ENCODE peak calls at places on chromosomes 3 and 15, in nine cellular contexts. A is endothelial cell of umbilical vein, B is PC-3, R is IMR-90, P is psoas muscle, J is body of pancreas, Z is A549, D is left ventricle myocardium inferior, L is right atrium auricular region. C is an unnamed sample. For H3K4me1, the result is how much of the 10 kb centered on the place peaks cover.

GRCh38 chr3:76369170-76369569 is 583.8 kb upstream of the ZNF717 start:
- DNase-seq in B (peak), R (peak), Z (no peak), D (no peak), J (no peak), L (no peak), P (no peak), A (no peak), C (no peak)

GRCh38 chr3:124671123-124671522 is 59.1 kb upstream of the UMPS start:
- DNase-seq in B (no peak), Z (no peak), R (no peak), L (no peak), P (no peak), J (no peak), D (no peak), A (no peak), C (peak)

GRCh38 chr15:29124581-29125381 is 144.8 kb downstream of the NSMCE3 start:
- DNase-seq in R (peak), A (no peak), L (no peak), B (peak), J (no peak), P (no peak), Z (no peak), D (peak), C (no peak)

GRCh38 chr15:82809308-82810060 is at the start of gene WHAMM:
- DNase-seq in L (peak), J (peak), R (peak), D (peak), Z (peak), P (peak), A (peak), B (peak), C (peak)

GRCh38 chr3:47057212-47057671 is 77.8 kb downstream of the NBEAL2 start:
- DNase-seq in B (no peak), J (no peak), D (no peak), A (no peak), Z (no peak), L (no peak), P (no peak), R (peak), C (no peak)

GRCh38 chr3:119326976-119327375 is 32.8 kb downstream of the ARHGAP31 start:
- DNase-seq in L (no peak), R (no peak), P (no peak), A (no peak), J (no peak), B (no peak), D (no peak), Z (no peak), C (no peak)

GRCh38 chr3:15875016-15875689 is 77.4 kb upstream of the ANKRD28 start:
- DNase-seq in D (no peak), B (peak), A (no peak), J (no peak), Z (no peak), P (no peak), L (no peak), R (peak), C (no peak)

GRCh38 chr3:40875581-40875980 is 323.7 kb upstream of the CTNNB1 start:
- DNase-seq in J (no peak), R (no peak), Z (no peak), L (no peak), P (no peak), D (no peak), A (no peak), B (no peak), C (no peak)

GRCh38 chr15:49314729-49315128 is 108.3 kb upstream of the FGF7 start:
- DNase-seq in P (peak), Z (no peak), L (no peak), D (peak), A (no peak), B (no peak), J (no peak), R (no peak), C (no peak)

GRCh38 chr3:175430975-175431374 is 571.8 kb downstream of the NAALADL2 start:
- DNase-seq in L (no peak), B (no peak), Z (no peak), J (no peak), P (no peak), A (no peak), R (no peak), D (no peak), C (no peak)

GRCh38 chr3:184597783-184598182 is 36.2 kb downstream of the EPHB3 start:
- DNase-seq in Z (no peak), R (no peak), B (no peak), D (peak), A (no peak), L (no peak), J (peak), P (no peak), C (no peak)

GRCh38 chr3:156964562-156964961 is 138.4 kb downstream of the LEKR1 start:
- DNase-seq in A (no peak), J (no peak), D (no peak), B (no peak), L (no peak), P (no peak), Z (no peak), R (peak), C (no peak)

GRCh38 chr3:138081371-138082084 is 33.9 kb downstream of the DZIP1L start:
- DNase-seq in R (peak), D (no peak), A (no peak), J (no peak), Z (no peak), B (no peak), P (no peak), L (no peak), C (no peak)

GRCh38 chr15:59812185-59812870 is 123.2 kb upstream of the BNIP2 start:
- DNase-seq in R (no peak), P (no peak), J (no peak), L (no peak), Z (no peak), A (no peak), D (no peak), B (no peak), C (no peak)

GRCh38 chr3:123338021-123338619 is 110.8 kb downstream of the ADCY5 start:
- DNase-seq in L (no peak), Z (no peak), R (no peak), A (no peak), B (no peak), J (peak), P (no peak), D (peak), C (no peak)

GRCh38 chr3:172103724-172104123 is 64.3 kb downstream of the FNDC3B start:
- DNase-seq in J (no peak), P (no peak), Z (no peak), L (no peak), R (peak), B (no peak), A (no peak), D (no peak), C (no peak)

GRCh38 chr3:112303811-112304325 is 9.9 kb upstream of the SLC9C1 start:
- DNase-seq in B (no peak), Z (no peak), P (no peak), A (peak), D (no peak), L (no peak), J (no peak), R (peak), C (peak)

GRCh38 chr15:55991841-55992768 is 1.3 kb downstream of the NEDD4 start:
- DNase-seq in Z (no peak), B (no peak), R (no peak), P (no peak), A (peak), J (no peak), L (no peak), D (no peak), C (no peak)

GRCh38 chr3:43423142-43423541 is 136.8 kb downstream of the SNRK start:
- DNase-seq in L (no peak), R (peak), J (peak), B (peak), A (no peak), Z (no peak), D (peak), P (peak), C (no peak)

GRCh38 chr15:76180321-76180720 is 120.5 kb downstream of the TMEM266 start:
- DNase-seq in A (no peak), J (no peak), P (no peak), Z (no peak), B (no peak), D (no peak), R (no peak), L (no peak), C (no peak)
- H3K4me3 ChIP-seq in A (no peak), J (no peak), P (no peak), Z (no peak), B (no peak), D (no peak), R (no peak), L (no peak), C (no peak)

DNA sequence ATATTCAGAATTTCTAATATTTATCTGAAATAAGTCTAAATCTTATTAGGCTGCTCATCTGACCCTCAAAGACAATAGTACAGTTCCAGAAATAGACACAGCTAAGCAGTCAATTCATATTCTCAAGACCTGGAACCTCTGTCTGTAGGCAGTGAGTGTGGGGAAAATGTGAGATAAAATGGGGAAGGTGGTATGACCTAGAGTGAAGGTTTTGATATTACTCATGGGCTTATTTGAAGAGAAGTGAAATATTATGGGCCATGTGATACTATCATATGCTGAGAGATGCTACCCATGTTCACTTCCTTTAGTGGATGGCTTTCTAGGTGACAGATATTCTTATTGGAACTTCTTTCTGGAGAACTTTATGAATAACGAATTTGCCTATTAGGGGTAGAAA is 33.5 kb downstream of the TGFBR2 start:
- DNase-seq in R (no peak), B (no peak), L (no peak), J (no peak), A (no peak), D (no peak), Z (no peak), P (no peak), C (no peak)
- H3K4me1 ChIP-seq in R (under half), B (under half), L (half or more), J (under half), A (under half), D (half or more), Z (under half), P (half or more), C (half or more)

DNA sequence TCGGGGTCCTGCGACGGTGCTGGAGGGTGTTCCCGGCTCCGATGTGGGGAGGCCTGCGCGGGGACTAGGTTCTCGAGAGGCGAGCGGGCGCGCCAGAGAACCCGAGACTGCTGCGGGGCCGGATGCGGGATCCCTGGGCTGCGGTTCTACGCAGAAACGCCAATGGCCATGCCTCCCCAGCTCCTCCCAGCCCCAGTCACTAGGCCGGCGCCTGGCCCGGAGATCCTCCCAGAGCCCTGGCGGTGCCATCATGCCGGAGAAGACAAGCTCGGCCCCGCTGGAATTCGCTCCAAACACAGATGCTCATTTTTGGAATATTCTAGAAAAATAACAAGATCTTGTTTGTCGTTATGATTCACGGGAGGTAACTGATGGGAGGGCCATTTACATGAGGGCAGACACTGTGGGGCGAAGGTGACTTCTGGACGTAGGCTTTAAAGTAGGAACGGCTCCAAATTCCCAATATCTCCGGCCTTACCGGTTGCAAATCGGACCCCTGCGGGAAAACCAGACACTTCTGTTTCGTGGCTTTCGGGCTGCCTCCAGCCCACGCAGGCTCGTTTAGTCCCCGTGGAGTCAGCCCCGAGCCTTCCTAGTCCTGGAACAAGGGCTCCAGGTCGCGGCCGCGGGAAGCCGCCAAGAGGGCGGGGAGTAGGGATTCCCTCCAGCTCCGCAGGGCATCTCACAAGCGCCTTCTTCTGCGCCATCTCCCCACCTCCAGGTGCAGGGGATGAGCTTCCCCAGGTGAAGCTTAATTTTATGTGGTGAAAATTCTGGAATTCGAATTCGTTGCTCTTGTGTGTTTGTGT is 74.8 kb upstream of the POLG start:
- DNase-seq in A (no peak), P (no peak), B (no peak), Z (no peak), D (no peak), J (no peak), R (no peak), L (no peak), C (no peak)
- H3K4me3 ChIP-seq in A (no peak), P (peak), B (no peak), Z (no peak), D (peak), J (no peak), R (no peak), L (peak), C (peak)

GRCh38 chr15:61034793-61035710 is 194.1 kb downstream of the RORA start:
- DNase-seq in J (no peak), D (no peak), Z (no peak), P (no peak), A (no peak), R (peak), B (no peak), L (no peak), C (no peak)

GRCh38 chr15:61036121-61036520 is 193.0 kb downstream of the RORA start:
- DNase-seq in B (no peak), A (no peak), L (no peak), Z (no peak), J (no peak), R (no peak), D (no peak), P (no peak), C (no peak)

GRCh38 chr15:61033938-61034792 is 194.9 kb downstream of the RORA start:
- DNase-seq in R (peak), L (no peak), A (peak), J (no peak), P (no peak), B (no peak), D (no peak), Z (no peak), C (no peak)

GRCh38 chr15:61032600-61033286 is 196.4 kb downstream of the RORA start:
- DNase-seq in A (peak), B (no peak), D (no peak), L (no peak), P (no peak), R (no peak), J (peak), Z (no peak), C (no peak)

GRCh38 chr15:61033319-61033718 is 195.8 kb downstream of the RORA start:
- DNase-seq in R (no peak), B (no peak), J (no peak), P (no peak), L (no peak), Z (no peak), D (no peak), A (peak), C (no peak)
- H3K4me1 ChIP-seq in R (under half), B (under half), J (under half), P (half or more), L (half or more), Z (under half), D (under half), A (half or more), C (under half)

GRCh38 chr15:80852676-80853075 is 73.5 kb downstream of the CEMIP start:
- DNase-seq in P (no peak), A (no peak), B (peak), D (no peak), Z (no peak), R (no peak), J (no peak), L (no peak), C (no peak)
- H3K4me3 ChIP-seq in P (no peak), A (no peak), B (no peak), D (no peak), Z (no peak), R (no peak), J (no peak), L (no peak), C (no peak)

GRCh38 chr15:63049747-63050439 is 7.3 kb downstream of the TPM1 start:
- DNase-seq in J (no peak), Z (no peak), R (no peak), A (peak), L (no peak), B (no peak), P (no peak), D (no peak), C (no peak)
- H3K4me1 ChIP-seq in J (half or more), Z (half or more), R (under half), A (half or more), L (half or more), B (half or more), P (half or more), D (half or more), C (under half)

GRCh38 chr3:9302425-9303181 is 53.2 kb upstream of the SRGAP3 start:
- DNase-seq in B (peak), P (peak), Z (peak), R (peak), L (peak), D (peak), A (peak), J (peak), C (peak)
- H3K4me3 ChIP-seq in B (peak), P (peak), Z (no peak), R (no peak), L (peak), D (peak), A (no peak), J (no peak), C (peak)

DNA sequence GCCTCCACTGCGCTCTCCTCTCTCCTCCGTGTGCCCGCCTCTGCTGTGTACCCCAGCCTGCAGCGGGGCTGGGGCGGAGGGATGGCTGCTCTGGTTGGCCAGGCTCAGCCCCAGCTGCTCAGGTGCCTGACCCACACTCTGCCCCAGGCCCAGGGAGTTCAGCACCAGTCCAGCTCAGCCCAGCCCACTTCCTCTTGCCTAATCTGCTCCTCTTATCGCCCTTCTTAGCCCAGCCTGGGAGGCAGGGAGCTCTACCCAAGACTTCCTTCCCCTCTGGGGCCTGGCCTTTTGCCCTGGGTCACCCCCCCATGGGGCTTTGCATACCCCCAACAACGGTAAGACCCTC is 1.1 kb upstream of the PLCB2 start:
- DNase-seq in D (no peak), R (no peak), P (no peak), L (no peak), A (no peak), Z (no peak), J (no peak), B (no peak), C (peak)
- H3K4me1 ChIP-seq in D (under half), R (under half), P (under half), L (under half), A (under half), Z (under half), J (under half), B (under half), C (under half)

GRCh38 chr3:187986514-187986934 is 167.4 kb upstream of the LPP start:
- DNase-seq in D (no peak), A (peak), R (peak), J (no peak), L (no peak), P (no peak), Z (peak), B (peak), C (no peak)
- H3K4me3 ChIP-seq in D (no peak), A (no peak), R (no peak), J (no peak), L (no peak), P (no peak), Z (no peak), B (no peak), C (no peak)

GRCh38 chr15:79977431-79977940 is 6.5 kb upstream of the BCL2A1 start:
- DNase-seq in D (no peak), R (peak), A (no peak), Z (no peak), J (no peak), P (no peak), L (peak), B (no peak), C (no peak)
- H3K4me1 ChIP-seq in D (under half), R (under half), A (under half), Z (under half), J (under half), P (under half), L (under half), B (under half), C (under half)

C was measured in naive thymus-derived CD4-positive, alpha-beta T cell.